ENCODE peak calls at places on chromosome X, in seven cellular contexts. One of them, this sample, is unnamed.

GRCh38 chrX:136219893-136220292 is 31.3 kb downstream of the MAP7D3 start:
- DNase-seq in NCI-H526 treated with DMSO at 0.1 percent for 48 hours: no peak
- DNase-seq in RPMI8226: no peak
- DNase-seq in activated naive CD8-positive, alpha-beta T cell treated with anti-CD3 and anti-CD28 coated beads for 36 hours: no peak
- DNase-seq in fibroblast of lung: no peak
- DNase-seq in M059J: peak
- DNase-seq in AG04450: no peak
- DNase-seq in this sample: no peak

GRCh38 chrX:140943513-140943912 is 58.9 kb upstream of the SPANXB1 start:
- DNase-seq in NCI-H526 treated with DMSO at 0.1 percent for 48 hours: no peak
- DNase-seq in RPMI8226: no peak
- DNase-seq in activated naive CD8-positive, alpha-beta T cell treated with anti-CD3 and anti-CD28 coated beads for 36 hours: no peak
- DNase-seq in fibroblast of lung: no peak
- DNase-seq in M059J: no peak
- DNase-seq in AG04450: no peak
- DNase-seq in this sample: no peak

GRCh38 chrX:124307253-124307907 is 25.1 kb upstream of the TEX13D start:
- DNase-seq in NCI-H526 treated with DMSO at 0.1 percent for 48 hours: no peak
- DNase-seq in RPMI8226: no peak
- DNase-seq in activated naive CD8-positive, alpha-beta T cell treated with anti-CD3 and anti-CD28 coated beads for 36 hours: no peak
- DNase-seq in fibroblast of lung: no peak
- DNase-seq in M059J: no peak
- DNase-seq in AG04450: no peak
- DNase-seq in this sample: no peak

GRCh38 chrX:150364347-150365050 is 1.4 kb downstream of the MAMLD1 start:
- DNase-seq in NCI-H526 treated with DMSO at 0.1 percent for 48 hours: peak
- DNase-seq in RPMI8226: no peak
- DNase-seq in activated naive CD8-positive, alpha-beta T cell treated with anti-CD3 and anti-CD28 coated beads for 36 hours: peak
- DNase-seq in fibroblast of lung: peak
- DNase-seq in M059J: peak
- DNase-seq in AG04450: no peak
- DNase-seq in this sample: no peak

GRCh38 chrX:119045884-119046283 is 26.9 kb upstream of the CT47C1 start:
- DNase-seq in NCI-H526 treated with DMSO at 0.1 percent for 48 hours: no peak
- DNase-seq in RPMI8226: no peak
- DNase-seq in activated naive CD8-positive, alpha-beta T cell treated with anti-CD3 and anti-CD28 coated beads for 36 hours: no peak
- DNase-seq in fibroblast of lung: no peak
- DNase-seq in M059J: peak
- DNase-seq in AG04450: no peak
- DNase-seq in this sample: no peak

GRCh38 chrX:124440674-124441073 is 94.3 kb downstream of the SH2D1A start:
- DNase-seq in NCI-H526 treated with DMSO at 0.1 percent for 48 hours: no peak
- DNase-seq in RPMI8226: no peak
- DNase-seq in activated naive CD8-positive, alpha-beta T cell treated with anti-CD3 and anti-CD28 coated beads for 36 hours: no peak
- DNase-seq in fibroblast of lung: no peak
- DNase-seq in M059J: no peak
- DNase-seq in AG04450: no peak
- DNase-seq in this sample: no peak

GRCh38 chrX:120213438-120214265 is 37.0 kb upstream of the ZBTB33 start:
- DNase-seq in NCI-H526 treated with DMSO at 0.1 percent for 48 hours: peak
- DNase-seq in RPMI8226: peak
- DNase-seq in activated naive CD8-positive, alpha-beta T cell treated with anti-CD3 and anti-CD28 coated beads for 36 hours: peak
- DNase-seq in fibroblast of lung: peak
- DNase-seq in M059J: peak
- DNase-seq in AG04450: peak
- DNase-seq in this sample: peak

GRCh38 chrX:15146515-15146914 is 123.4 kb downstream of the ASB9 start:
- DNase-seq in NCI-H526 treated with DMSO at 0.1 percent for 48 hours: no peak
- DNase-seq in RPMI8226: peak
- DNase-seq in activated naive CD8-positive, alpha-beta T cell treated with anti-CD3 and anti-CD28 coated beads for 36 hours: no peak
- DNase-seq in fibroblast of lung: no peak
- DNase-seq in M059J: no peak
- DNase-seq in AG04450: no peak
- DNase-seq in this sample: no peak

GRCh38 chrX:134548257-134548732 is 88.3 kb downstream of the HPRT1 start:
- DNase-seq in NCI-H526 treated with DMSO at 0.1 percent for 48 hours: no peak
- DNase-seq in RPMI8226: peak
- DNase-seq in activated naive CD8-positive, alpha-beta T cell treated with anti-CD3 and anti-CD28 coated beads for 36 hours: no peak
- DNase-seq in fibroblast of lung: no peak
- DNase-seq in M059J: peak
- DNase-seq in AG04450: no peak
- DNase-seq in this sample: no peak

GRCh38 chrX:93673056-93673868 is at the start of gene NAP1L3:
- DNase-seq in NCI-H526 treated with DMSO at 0.1 percent for 48 hours: no peak
- DNase-seq in RPMI8226: peak
- DNase-seq in activated naive CD8-positive, alpha-beta T cell treated with anti-CD3 and anti-CD28 coated beads for 36 hours: peak
- DNase-seq in fibroblast of lung: peak
- DNase-seq in M059J: peak
- DNase-seq in AG04450: peak
- DNase-seq in this sample: peak

GRCh38 chrX:50799531-50799961 is 14.4 kb downstream of the SHROOM4 start:
- DNase-seq in NCI-H526 treated with DMSO at 0.1 percent for 48 hours: no peak
- DNase-seq in RPMI8226: no peak
- DNase-seq in activated naive CD8-positive, alpha-beta T cell treated with anti-CD3 and anti-CD28 coated beads for 36 hours: no peak
- DNase-seq in fibroblast of lung: peak
- DNase-seq in M059J: peak
- DNase-seq in AG04450: no peak
- DNase-seq in this sample: no peak

GRCh38 chrX:97405031-97405685 is 521.5 kb downstream of the RPA4 start:
- DNase-seq in NCI-H526 treated with DMSO at 0.1 percent for 48 hours: no peak
- DNase-seq in RPMI8226: no peak
- DNase-seq in activated naive CD8-positive, alpha-beta T cell treated with anti-CD3 and anti-CD28 coated beads for 36 hours: no peak
- DNase-seq in fibroblast of lung: peak
- DNase-seq in M059J: no peak
- DNase-seq in AG04450: no peak
- DNase-seq in this sample: no peak

GRCh38 chrX:65502618-65503017 is 32.0 kb downstream of the LAS1L start:
- DNase-seq in NCI-H526 treated with DMSO at 0.1 percent for 48 hours: no peak
- DNase-seq in RPMI8226: no peak
- DNase-seq in activated naive CD8-positive, alpha-beta T cell treated with anti-CD3 and anti-CD28 coated beads for 36 hours: no peak
- DNase-seq in fibroblast of lung: no peak
- DNase-seq in M059J: peak
- DNase-seq in AG04450: no peak
- DNase-seq in this sample: no peak

GRCh38 chrX:34341258-34341657 is 209.1 kb upstream of the FAM47A start:
- DNase-seq in NCI-H526 treated with DMSO at 0.1 percent for 48 hours: no peak
- DNase-seq in RPMI8226: no peak
- DNase-seq in activated naive CD8-positive, alpha-beta T cell treated with anti-CD3 and anti-CD28 coated beads for 36 hours: no peak
- DNase-seq in fibroblast of lung: no peak
- DNase-seq in M059J: no peak
- DNase-seq in AG04450: no peak
- DNase-seq in this sample: no peak

GRCh38 chrX:49184294-49185061 is 1.7 kb downstream of the PRICKLE3 start:
- DNase-seq in NCI-H526 treated with DMSO at 0.1 percent for 48 hours: peak
- DNase-seq in RPMI8226: no peak
- DNase-seq in activated naive CD8-positive, alpha-beta T cell treated with anti-CD3 and anti-CD28 coated beads for 36 hours: peak
- DNase-seq in fibroblast of lung: peak
- DNase-seq in M059J: peak
- DNase-seq in AG04450: no peak
- DNase-seq in this sample: peak

GRCh38 chrX:42597481-42597880 is 180.5 kb downstream of the PPP1R2C start:
- DNase-seq in NCI-H526 treated with DMSO at 0.1 percent for 48 hours: no peak
- DNase-seq in RPMI8226: no peak
- DNase-seq in activated naive CD8-positive, alpha-beta T cell treated with anti-CD3 and anti-CD28 coated beads for 36 hours: no peak
- DNase-seq in fibroblast of lung: no peak
- DNase-seq in M059J: no peak
- DNase-seq in AG04450: no peak
- DNase-seq in this sample: no peak

GRCh38 chrX:118935352-118935751 is 39.1 kb upstream of the LONRF3 start:
- DNase-seq in NCI-H526 treated with DMSO at 0.1 percent for 48 hours: no peak
- DNase-seq in RPMI8226: no peak
- DNase-seq in activated naive CD8-positive, alpha-beta T cell treated with anti-CD3 and anti-CD28 coated beads for 36 hours: no peak
- DNase-seq in fibroblast of lung: no peak
- DNase-seq in M059J: no peak
- DNase-seq in AG04450: no peak
- DNase-seq in this sample: no peak

GRCh38 chrX:51614353-51614752 is 4.4 kb downstream of the CENPVL3 start:
- DNase-seq in NCI-H526 treated with DMSO at 0.1 percent for 48 hours: peak
- DNase-seq in RPMI8226: peak
- DNase-seq in activated naive CD8-positive, alpha-beta T cell treated with anti-CD3 and anti-CD28 coated beads for 36 hours: no peak
- DNase-seq in fibroblast of lung: peak
- DNase-seq in M059J: peak
- DNase-seq in AG04450: peak
- DNase-seq in this sample: no peak

GRCh38 chrX:3527811-3528210 is 181.4 kb upstream of the MXRA5 start:
- DNase-seq in NCI-H526 treated with DMSO at 0.1 percent for 48 hours: no peak
- DNase-seq in RPMI8226: no peak
- DNase-seq in activated naive CD8-positive, alpha-beta T cell treated with anti-CD3 and anti-CD28 coated beads for 36 hours: no peak
- DNase-seq in fibroblast of lung: peak
- DNase-seq in M059J: peak
- DNase-seq in AG04450: no peak
- DNase-seq in this sample: no peak

GRCh38 chrX:39619182-39620009 is 478.4 kb downstream of the BCOR start:
- DNase-seq in NCI-H526 treated with DMSO at 0.1 percent for 48 hours: no peak
- DNase-seq in RPMI8226: no peak
- DNase-seq in activated naive CD8-positive, alpha-beta T cell treated with anti-CD3 and anti-CD28 coated beads for 36 hours: no peak
- DNase-seq in fibroblast of lung: no peak
- DNase-seq in M059J: peak
- DNase-seq in AG04450: no peak
- DNase-seq in this sample: no peak

GRCh38 chrX:51804741-51805140 is 61.5 kb downstream of the GSPT2 start:
- DNase-seq in NCI-H526 treated with DMSO at 0.1 percent for 48 hours: no peak
- DNase-seq in RPMI8226: no peak
- DNase-seq in activated naive CD8-positive, alpha-beta T cell treated with anti-CD3 and anti-CD28 coated beads for 36 hours: no peak
- DNase-seq in fibroblast of lung: no peak
- DNase-seq in M059J: no peak
- DNase-seq in AG04450: no peak
- DNase-seq in this sample: no peak

GRCh38 chrX:109760922-109761250 is 27.8 kb upstream of the ACSL4 start:
- DNase-seq in NCI-H526 treated with DMSO at 0.1 percent for 48 hours: no peak
- DNase-seq in RPMI8226: no peak
- DNase-seq in activated naive CD8-positive, alpha-beta T cell treated with anti-CD3 and anti-CD28 coated beads for 36 hours: no peak
- DNase-seq in fibroblast of lung: no peak
- DNase-seq in M059J: no peak
- DNase-seq in AG04450: no peak
- DNase-seq in this sample: no peak

GRCh38 chrX:121579016-121579760 is 531.8 kb downstream of the GLUD2 start:
- DNase-seq in NCI-H526 treated with DMSO at 0.1 percent for 48 hours: peak
- DNase-seq in RPMI8226: peak
- DNase-seq in activated naive CD8-positive, alpha-beta T cell treated with anti-CD3 and anti-CD28 coated beads for 36 hours: no peak
- DNase-seq in fibroblast of lung: peak
- DNase-seq in M059J: peak
- DNase-seq in AG04450: no peak
- DNase-seq in this sample: no peak

GRCh38 chrX:19628006-19628575 is 112.8 kb upstream of the MAP3K15 start:
- DNase-seq in NCI-H526 treated with DMSO at 0.1 percent for 48 hours: no peak
- DNase-seq in RPMI8226: no peak
- DNase-seq in activated naive CD8-positive, alpha-beta T cell treated with anti-CD3 and anti-CD28 coated beads for 36 hours: no peak
- DNase-seq in fibroblast of lung: peak
- DNase-seq in M059J: no peak
- DNase-seq in AG04450: no peak
- DNase-seq in this sample: no peak

GRCh38 chrX:153190384-153190783 is 11.3 kb downstream of the MAGEA1 start:
- DNase-seq in NCI-H526 treated with DMSO at 0.1 percent for 48 hours: no peak
- DNase-seq in RPMI8226: no peak
- DNase-seq in activated naive CD8-positive, alpha-beta T cell treated with anti-CD3 and anti-CD28 coated beads for 36 hours: no peak
- DNase-seq in fibroblast of lung: no peak
- DNase-seq in M059J: peak
- DNase-seq in AG04450: no peak
- DNase-seq in this sample: no peak

GRCh38 chrX:110509778-110510510 is 151.3 kb downstream of the RTL9 start:
- DNase-seq in NCI-H526 treated with DMSO at 0.1 percent for 48 hours: no peak
- DNase-seq in RPMI8226: no peak
- DNase-seq in activated naive CD8-positive, alpha-beta T cell treated with anti-CD3 and anti-CD28 coated beads for 36 hours: no peak
- DNase-seq in fibroblast of lung: peak
- DNase-seq in M059J: peak
- DNase-seq in AG04450: no peak
- DNase-seq in this sample: no peak

GRCh38 chrX:53471346-53471745 is 37.2 kb upstream of the HSD17B10 start:
- DNase-seq in NCI-H526 treated with DMSO at 0.1 percent for 48 hours: no peak
- DNase-seq in RPMI8226: no peak
- DNase-seq in activated naive CD8-positive, alpha-beta T cell treated with anti-CD3 and anti-CD28 coated beads for 36 hours: no peak
- DNase-seq in fibroblast of lung: no peak
- DNase-seq in M059J: no peak
- DNase-seq in AG04450: no peak
- DNase-seq in this sample: no peak

GRCh38 chrX:17692709-17693346 is 44.5 kb upstream of the SCML1 start:
- DNase-seq in NCI-H526 treated with DMSO at 0.1 percent for 48 hours: no peak
- DNase-seq in RPMI8226: no peak
- DNase-seq in activated naive CD8-positive, alpha-beta T cell treated with anti-CD3 and anti-CD28 coated beads for 36 hours: no peak
- DNase-seq in fibroblast of lung: peak
- DNase-seq in M059J: peak
- DNase-seq in AG04450: peak
- DNase-seq in this sample: no peak

GRCh38 chrX:46727445-46727844 is 31.5 kb downstream of the SLC9A7 start:
- DNase-seq in NCI-H526 treated with DMSO at 0.1 percent for 48 hours: no peak
- DNase-seq in RPMI8226: no peak
- DNase-seq in activated naive CD8-positive, alpha-beta T cell treated with anti-CD3 and anti-CD28 coated beads for 36 hours: no peak
- DNase-seq in fibroblast of lung: peak
- DNase-seq in M059J: no peak
- DNase-seq in AG04450: no peak
- DNase-seq in this sample: no peak

GRCh38 chrX:119726900-119727555 is 31.4 kb upstream of the SOWAHD start:
- DNase-seq in NCI-H526 treated with DMSO at 0.1 percent for 48 hours: no peak
- DNase-seq in RPMI8226: no peak
- DNase-seq in activated naive CD8-positive, alpha-beta T cell treated with anti-CD3 and anti-CD28 coated beads for 36 hours: no peak
- DNase-seq in fibroblast of lung: peak
- DNase-seq in M059J: peak
- DNase-seq in AG04450: no peak
- DNase-seq in this sample: no peak

GRCh38 chrX:49272426-49272825 is 2.8 kb downstream of the PPP1R3F start:
- DNase-seq in NCI-H526 treated with DMSO at 0.1 percent for 48 hours: no peak
- DNase-seq in RPMI8226: no peak
- DNase-seq in activated naive CD8-positive, alpha-beta T cell treated with anti-CD3 and anti-CD28 coated beads for 36 hours: no peak
- DNase-seq in fibroblast of lung: no peak
- DNase-seq in M059J: no peak
- DNase-seq in AG04450: no peak
- DNase-seq in this sample: no peak

GRCh38 chrX:41603591-41603990 is 85.2 kb upstream of the GPR34 start:
- DNase-seq in NCI-H526 treated with DMSO at 0.1 percent for 48 hours: no peak
- DNase-seq in RPMI8226: no peak
- DNase-seq in activated naive CD8-positive, alpha-beta T cell treated with anti-CD3 and anti-CD28 coated beads for 36 hours: no peak
- DNase-seq in fibroblast of lung: no peak
- DNase-seq in M059J: no peak
- DNase-seq in AG04450: no peak
- DNase-seq in this sample: no peak

GRCh38 chrX:136339702-136340101 is 38.9 kb downstream of the ADGRG4 start:
- DNase-seq in NCI-H526 treated with DMSO at 0.1 percent for 48 hours: no peak
- DNase-seq in RPMI8226: no peak
- DNase-seq in activated naive CD8-positive, alpha-beta T cell treated with anti-CD3 and anti-CD28 coated beads for 36 hours: no peak
- DNase-seq in fibroblast of lung: no peak
- DNase-seq in M059J: no peak
- DNase-seq in AG04450: no peak
- DNase-seq in this sample: no peak

GRCh38 chrX:40368611-40369061 is 212.1 kb upstream of the ATP6AP2 start:
- DNase-seq in NCI-H526 treated with DMSO at 0.1 percent for 48 hours: no peak
- DNase-seq in RPMI8226: no peak
- DNase-seq in activated naive CD8-positive, alpha-beta T cell treated with anti-CD3 and anti-CD28 coated beads for 36 hours: no peak
- DNase-seq in fibroblast of lung: no peak
- DNase-seq in M059J: no peak
- DNase-seq in AG04450: no peak
- DNase-seq in this sample: no peak

GRCh38 chrX:15749642-15750610 is 11.9 kb downstream of the CA5B start:
- DNase-seq in NCI-H526 treated with DMSO at 0.1 percent for 48 hours: no peak
- DNase-seq in RPMI8226: no peak
- DNase-seq in activated naive CD8-positive, alpha-beta T cell treated with anti-CD3 and anti-CD28 coated beads for 36 hours: no peak
- DNase-seq in fibroblast of lung: peak
- DNase-seq in M059J: peak
- DNase-seq in AG04450: no peak
- DNase-seq in this sample: no peak

GRCh38 chrX:134749651-134750450 is 91.6 kb upstream of the PLAC1 start:
- DNase-seq in NCI-H526 treated with DMSO at 0.1 percent for 48 hours: no peak
- DNase-seq in RPMI8226: no peak
- DNase-seq in activated naive CD8-positive, alpha-beta T cell treated with anti-CD3 and anti-CD28 coated beads for 36 hours: no peak
- DNase-seq in fibroblast of lung: no peak
- DNase-seq in M059J: no peak
- DNase-seq in AG04450: no peak
- DNase-seq in this sample: no peak

GRCh38 chrX:9312922-9313867 is 151.7 kb upstream of the TBL1X start:
- DNase-seq in NCI-H526 treated with DMSO at 0.1 percent for 48 hours: peak
- DNase-seq in RPMI8226: peak
- DNase-seq in activated naive CD8-positive, alpha-beta T cell treated with anti-CD3 and anti-CD28 coated beads for 36 hours: peak
- DNase-seq in fibroblast of lung: no peak
- DNase-seq in M059J: peak
- DNase-seq in AG04450: no peak
- DNase-seq in this sample: no peak

GRCh38 chrX:139554991-139555675 is 24.6 kb downstream of the F9 start:
- DNase-seq in NCI-H526 treated with DMSO at 0.1 percent for 48 hours: no peak
- DNase-seq in RPMI8226: no peak
- DNase-seq in activated naive CD8-positive, alpha-beta T cell treated with anti-CD3 and anti-CD28 coated beads for 36 hours: no peak
- DNase-seq in fibroblast of lung: no peak
- DNase-seq in M059J: no peak
- DNase-seq in AG04450: no peak
- DNase-seq in this sample: no peak

This sample was measured in dorsolateral prefrontal cortex.